ENCODE peak calls at places on chromosomes 12 and 14, in eight cellular contexts. J is activated naive CD4-positive, alpha-beta T cell; X is activated CD8-positive, alpha-beta memory T cell treated with anti-CD3 and anti-CD28 coated beads for 4 hours; S is CD8-positive, alpha-beta T cell; D is activated CD4-positive, alpha-beta T cell treated with anti-CD3 and anti-CD28 coated beads, Interleukin-2, amount 50 U/mL, for 1 hour; O is G401; F is NCI-H1417 treated with DMSO at 0.1 percent for 48 hours; R is NCI-H2107. C is an unnamed sample.
A peak's percentile ranks its signal among the peaks of the same experiment; 100 is the strongest.

GRCh38 chr12:132399092-132400010 is 70.0 kb upstream of the GALNT9 start:
- DNase-seq in J (no peak), X (no peak), S (no peak), D (no peak), O (no peak), F (no peak), R (no peak), C (no peak)

GRCh38 chr14:91008759-91009409 is 51.6 kb downstream of the RPS6KA5 start:
- DNase-seq in J (no peak), X (no peak), S (no peak), D (no peak), O (no peak), F (no peak), R (no peak), C (no peak)

GRCh38 chr12:52630609-52631200 is 12.3 kb upstream of the KRT73 start:
- DNase-seq in J (no peak), X (no peak), S (no peak), D (no peak), O (no peak), F (no peak), R (no peak), C (no peak)

GRCh38 chr12:45502481-45502880 is 227.0 kb upstream of the ARID2 start:
- DNase-seq in J (no peak), X (no peak), S (no peak), D (no peak), O (no peak), F (no peak), R (no peak), C (no peak)

GRCh38 chr12:50545783-50546182 is 41.0 kb downstream of the DIP2B start:
- DNase-seq in J (no peak), X (no peak), S (no peak), D (no peak), O (no peak), F (no peak), R (no peak), C (peak; percentile 28)

GRCh38 chr12:42364692-42365091 is 38.7 kb downstream of the PPHLN1 start:
- DNase-seq in J (no peak), X (no peak), S (no peak), D (no peak), O (no peak), F (no peak), R (no peak), C (no peak)

GRCh38 chr12:43744826-43745225 is 13.8 kb downstream of the PUS7L start:
- DNase-seq in J (no peak), X (no peak), S (no peak), D (no peak), O (no peak), F (no peak), R (no peak), C (no peak)

GRCh38 chr14:30521899-30522736 is 36.8 kb upstream of the G2E3 start:
- DNase-seq in J (no peak), X (no peak), S (no peak), D (no peak), O (peak; percentile 44), F (peak; percentile 88), R (peak; percentile 56), C (peak; percentile 47)

GRCh38 chr14:61557262-61557661 is 138.1 kb upstream of the HIF1A start:
- DNase-seq in J (no peak), X (no peak), S (no peak), D (no peak), O (no peak), F (no peak), R (no peak), C (no peak)

GRCh38 chr14:64912256-64912655 is 2.0 kb upstream of the CHURC1 start:
- DNase-seq in J (no peak), X (no peak), S (no peak), D (no peak), O (no peak), F (no peak), R (no peak), C (no peak)

GRCh38 chr14:86777950-86778602 is 1214.9 kb downstream of the GALC start:
- DNase-seq in J (no peak), X (no peak), S (no peak), D (no peak), O (no peak), F (no peak), R (no peak), C (peak; percentile 60)

GRCh38 chr12:12181516-12181915 is 85.3 kb downstream of the LRP6 start:
- DNase-seq in J (no peak), X (no peak), S (no peak), D (no peak), O (no peak), F (no peak), R (no peak), C (peak; percentile 47)

GRCh38 chr12:25262696-25263095 is 12.0 kb upstream of the KRAS start:
- DNase-seq in J (no peak), X (no peak), S (no peak), D (no peak), O (no peak), F (no peak), R (no peak), C (no peak)